ENCODE peak calls at places on chromosome 2, in eight cellular contexts. M is CD4-positive, alpha-beta memory T cell; R is cardiac muscle cell; G is mammary epithelial cell; K is IMR-90; V is CD8-positive, alpha-beta memory T cell; T is Peyer's patch; Q is mesendoderm. E is an unnamed sample. For H3K4me1, the result is how much of the 10 kb centered on the place peaks cover.

GRCh38 chr2:130389363-130389762 is 33.5 kb downstream of the PTPN18 start:
- DNase-seq in V (no peak), T (no peak), Q (no peak), G (no peak), M (no peak), K (no peak), R (no peak), E (no peak)

GRCh38 chr2:234579231-234579962 is 82.5 kb upstream of the ARL4C start:
- DNase-seq in M (no peak), V (no peak), Q (no peak), K (peak), T (no peak), R (no peak), G (peak), E (peak)

GRCh38 chr2:69104281-69104680 is 91.3 kb downstream of the ANTXR1 start:
- DNase-seq in V (no peak), Q (no peak), G (no peak), K (no peak), R (no peak), T (no peak), M (no peak), E (no peak)

GRCh38 chr2:226836548-226836885 is 663 bp downstream of the RHBDD1 start:
- DNase-seq in M (peak), K (no peak), Q (no peak), G (no peak), R (no peak), T (no peak), V (no peak), E (no peak)

GRCh38 chr2:84879595-84880394 is 1.1 kb downstream of the TRABD2A start:
- DNase-seq in R (no peak), T (no peak), V (no peak), Q (no peak), K (no peak), M (no peak), G (no peak), E (peak)

GRCh38 chr2:869357-869871 is 81.2 kb upstream of the SNTG2 start:
- DNase-seq in V (no peak), G (no peak), R (no peak), K (no peak), Q (no peak), M (no peak), T (no peak), E (no peak)

GRCh38 chr2:27705851-27706622 is 42.3 kb downstream of the SLC4A1AP start:
- DNase-seq in V (no peak), M (no peak), K (peak), T (peak), Q (peak), G (peak), R (no peak), E (peak)

GRCh38 chr2:60361498-60361897 is 192.0 kb downstream of the BCL11A start:
- DNase-seq in Q (no peak), K (no peak), T (no peak), V (no peak), G (no peak), R (no peak), M (no peak), E (peak)

DNA sequence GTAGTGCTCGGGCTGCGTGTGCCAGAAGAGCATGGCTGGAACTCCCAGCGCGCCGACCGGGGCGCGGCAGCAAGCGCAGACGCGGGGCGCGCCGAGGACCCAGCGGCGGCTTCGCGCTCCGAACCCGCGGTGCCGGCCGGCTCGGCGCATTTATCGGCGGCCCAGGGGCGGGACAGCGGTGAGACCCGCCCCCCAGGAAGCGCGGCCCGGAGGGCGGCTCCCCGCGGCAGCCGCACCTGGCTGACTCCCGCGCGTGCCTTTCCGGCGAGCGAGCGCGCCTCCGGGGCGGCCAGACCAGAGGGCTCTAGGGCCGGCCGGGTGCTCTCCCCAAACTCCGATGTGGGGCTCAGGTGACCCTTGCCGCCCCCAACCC is at the start of gene TFCP2L1:
- DNase-seq in V (no peak), R (peak), M (no peak), K (no peak), T (peak), G (peak), Q (peak), E (peak)
- H3K4me3 ChIP-seq in V (no peak), R (peak), M (no peak), K (no peak), T (peak), G (peak), Q (peak), E (peak)

GRCh38 chr2:238334885-238335284 is 14.6 kb downstream of the TRAF3IP1 start:
- DNase-seq in V (no peak), K (no peak), T (no peak), R (no peak), G (no peak), Q (no peak), M (no peak), E (no peak)
- H3K4me1 ChIP-seq in V (under half), K (under half), T (under half), R (under half), G (under half), Q (under half), M (under half), E (under half)

DNA sequence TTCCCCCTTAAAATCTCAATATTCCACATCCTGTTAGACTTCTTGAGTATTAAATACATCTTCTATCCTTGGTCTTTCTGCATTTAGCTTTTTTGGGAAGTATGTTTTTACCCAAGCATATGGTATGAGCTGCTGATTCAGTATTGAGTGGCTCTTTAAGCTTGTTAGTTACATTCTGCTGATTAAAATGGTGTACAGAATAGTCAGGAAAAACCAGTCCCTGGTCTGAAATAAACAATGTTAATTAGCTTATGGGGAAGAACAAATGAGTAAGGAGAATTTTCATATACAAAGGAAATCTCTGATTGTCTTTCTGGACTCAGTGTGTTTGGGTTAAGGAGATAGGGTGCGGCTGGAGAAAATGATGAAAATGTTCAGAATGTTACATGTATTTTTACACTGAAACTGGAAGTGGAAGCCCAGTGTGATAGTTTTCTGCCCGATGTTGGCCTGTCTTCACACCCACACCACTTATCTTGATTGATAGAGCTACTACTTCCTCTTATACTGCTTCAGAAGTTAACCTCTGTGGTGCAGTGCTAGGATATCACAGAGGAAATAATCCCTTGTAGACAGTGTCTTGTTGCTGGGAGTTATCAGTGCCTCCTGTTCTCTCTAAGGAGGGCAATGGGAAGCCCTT is 84.0 kb downstream of the MSH2 start:
- DNase-seq in Q (peak), T (no peak), G (no peak), R (peak), M (no peak), V (no peak), K (peak), E (peak)
- H3K4me3 ChIP-seq in Q (no peak), T (no peak), G (no peak), R (no peak), M (no peak), V (no peak), K (no peak), E (no peak)

DNA sequence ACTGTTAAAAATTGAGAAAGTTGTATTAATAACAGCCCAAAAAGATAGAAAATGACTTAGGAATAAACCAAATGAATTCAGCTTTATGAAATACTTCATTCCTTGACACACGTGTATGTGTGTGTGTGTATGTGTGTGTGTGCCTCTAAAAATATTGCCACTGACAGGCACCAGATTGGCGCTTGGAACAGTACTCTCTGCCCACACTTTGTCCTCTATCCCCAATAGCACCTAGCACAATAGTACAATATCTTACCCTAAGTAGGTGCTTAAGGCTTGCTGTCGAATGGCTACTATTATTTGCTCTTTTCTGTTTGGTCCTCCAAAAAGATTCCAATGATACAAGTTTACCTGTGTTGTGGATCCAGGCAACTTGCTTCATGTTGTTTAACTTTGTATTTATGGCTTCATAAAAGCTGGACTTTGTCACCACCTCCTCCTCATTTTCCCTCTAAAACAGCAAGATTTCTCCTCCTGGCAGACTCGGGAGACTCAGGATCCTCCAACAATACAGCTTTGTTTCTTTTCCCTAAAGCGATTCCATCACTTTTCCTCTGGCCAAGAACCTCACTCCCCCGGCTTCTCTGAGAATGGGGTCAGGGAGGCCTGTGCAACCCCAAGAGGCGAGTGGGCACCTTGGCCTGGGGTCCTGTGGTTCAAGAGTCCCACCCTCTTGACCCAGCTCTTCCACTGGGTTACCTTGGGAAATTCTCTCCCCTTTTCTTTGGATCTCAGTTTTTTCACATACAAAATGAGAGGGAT is 43.3 kb upstream of the LCLAT1 start:
- DNase-seq in M (no peak), R (no peak), G (no peak), T (no peak), Q (no peak), V (no peak), K (no peak), E (no peak)
- H3K4me1 ChIP-seq in M (under half), R (under half), G (under half), T (under half), Q (under half), V (under half), K (under half), E (under half)

GRCh38 chr2:96336104-96336775 is 674 bp downstream of the NCAPH start:
- DNase-seq in R (no peak), Q (no peak), M (no peak), K (no peak), V (no peak), T (no peak), G (no peak), E (no peak)
- H3K4me3 ChIP-seq in R (peak), Q (peak), M (peak), K (peak), V (peak), T (peak), G (peak), E (peak)

E was measured in adipocyte.